ENCODE peak calls at places on chromosome 10, in seven cellular contexts. One of them, this sample, is unnamed.
A peak's percentile ranks its signal among the peaks of the same experiment; 100 is the strongest.

GRCh38 chr10:23080211-23080724 is 15.1 kb upstream of the MSRB2 start:
- DNase-seq in CD8-positive, alpha-beta memory T cell: no peak
- DNase-seq in neural progenitor cell: no peak
- DNase-seq in MCF 10A: no peak
- DNase-seq in CD4-positive, alpha-beta memory T cell: no peak
- DNase-seq in activated T-cell treated with anti-CD3 and anti-CD28 coated beads for 4 hours: no peak
- DNase-seq in caudate nucleus: no peak
- DNase-seq in this sample: no peak

GRCh38 chr10:77392236-77392721 is 245.3 kb downstream of the KCNMA1 start:
- DNase-seq in CD8-positive, alpha-beta memory T cell: no peak
- DNase-seq in neural progenitor cell: no peak
- DNase-seq in MCF 10A: peak; percentile 45
- DNase-seq in CD4-positive, alpha-beta memory T cell: no peak
- DNase-seq in activated T-cell treated with anti-CD3 and anti-CD28 coated beads for 4 hours: no peak
- DNase-seq in caudate nucleus: no peak
- DNase-seq in this sample: no peak

GRCh38 chr10:114100848-114101741 is 57.4 kb downstream of the ADRB1 start:
- DNase-seq in CD8-positive, alpha-beta memory T cell: no peak
- DNase-seq in neural progenitor cell: peak; percentile 59
- DNase-seq in MCF 10A: no peak
- DNase-seq in CD4-positive, alpha-beta memory T cell: no peak
- DNase-seq in activated T-cell treated with anti-CD3 and anti-CD28 coated beads for 4 hours: no peak
- DNase-seq in caudate nucleus: no peak
- DNase-seq in this sample: peak; percentile 48

GRCh38 chr10:66318761-66319160 is 607.1 kb upstream of the LRRTM3 start:
- DNase-seq in CD8-positive, alpha-beta memory T cell: no peak
- DNase-seq in neural progenitor cell: no peak
- DNase-seq in MCF 10A: no peak
- DNase-seq in CD4-positive, alpha-beta memory T cell: no peak
- DNase-seq in activated T-cell treated with anti-CD3 and anti-CD28 coated beads for 4 hours: no peak
- DNase-seq in caudate nucleus: no peak
- DNase-seq in this sample: no peak

GRCh38 chr10:92183199-92183598 is 107.7 kb downstream of the CPEB3 start:
- DNase-seq in CD8-positive, alpha-beta memory T cell: no peak
- DNase-seq in neural progenitor cell: no peak
- DNase-seq in MCF 10A: no peak
- DNase-seq in CD4-positive, alpha-beta memory T cell: no peak
- DNase-seq in activated T-cell treated with anti-CD3 and anti-CD28 coated beads for 4 hours: no peak
- DNase-seq in caudate nucleus: no peak
- DNase-seq in this sample: no peak

GRCh38 chr10:99435986-99436633 is 5.7 kb upstream of the GOT1 start:
- DNase-seq in CD8-positive, alpha-beta memory T cell: no peak
- DNase-seq in neural progenitor cell: peak; percentile 48
- DNase-seq in MCF 10A: peak; percentile 65
- DNase-seq in CD4-positive, alpha-beta memory T cell: peak; percentile 27
- DNase-seq in activated T-cell treated with anti-CD3 and anti-CD28 coated beads for 4 hours: no peak
- DNase-seq in caudate nucleus: no peak
- DNase-seq in this sample: peak; percentile 65

GRCh38 chr10:130512936-130513335 is 376.7 kb downstream of the GLRX3 start:
- DNase-seq in CD8-positive, alpha-beta memory T cell: no peak
- DNase-seq in neural progenitor cell: no peak
- DNase-seq in MCF 10A: no peak
- DNase-seq in CD4-positive, alpha-beta memory T cell: no peak
- DNase-seq in activated T-cell treated with anti-CD3 and anti-CD28 coated beads for 4 hours: no peak
- DNase-seq in caudate nucleus: no peak
- DNase-seq in this sample: no peak

GRCh38 chr10:498760-499435 is 190.6 kb downstream of the DIP2C start:
- DNase-seq in CD8-positive, alpha-beta memory T cell: no peak
- DNase-seq in neural progenitor cell: no peak
- DNase-seq in MCF 10A: no peak
- DNase-seq in CD4-positive, alpha-beta memory T cell: no peak
- DNase-seq in activated T-cell treated with anti-CD3 and anti-CD28 coated beads for 4 hours: no peak
- DNase-seq in caudate nucleus: no peak
- DNase-seq in this sample: no peak

GRCh38 chr10:78479467-78479866 is 445.8 kb downstream of the RPS24 start:
- DNase-seq in CD8-positive, alpha-beta memory T cell: no peak
- DNase-seq in neural progenitor cell: no peak
- DNase-seq in MCF 10A: no peak
- DNase-seq in CD4-positive, alpha-beta memory T cell: no peak
- DNase-seq in activated T-cell treated with anti-CD3 and anti-CD28 coated beads for 4 hours: no peak
- DNase-seq in caudate nucleus: no peak
- DNase-seq in this sample: no peak

GRCh38 chr10:79380125-79380917 is 33.1 kb downstream of the PPIF start:
- DNase-seq in CD8-positive, alpha-beta memory T cell: no peak
- DNase-seq in neural progenitor cell: no peak
- DNase-seq in MCF 10A: peak; percentile 56
- DNase-seq in CD4-positive, alpha-beta memory T cell: no peak
- DNase-seq in activated T-cell treated with anti-CD3 and anti-CD28 coated beads for 4 hours: no peak
- DNase-seq in caudate nucleus: no peak
- DNase-seq in this sample: no peak

GRCh38 chr10:68406815-68407585 is at the start of gene RUFY2:
- DNase-seq in CD8-positive, alpha-beta memory T cell: peak; percentile 82
- DNase-seq in neural progenitor cell: peak; percentile 93
- DNase-seq in MCF 10A: peak; percentile 68
- DNase-seq in CD4-positive, alpha-beta memory T cell: peak; percentile 78
- DNase-seq in activated T-cell treated with anti-CD3 and anti-CD28 coated beads for 4 hours: peak; percentile 60
- DNase-seq in caudate nucleus: peak; percentile 87
- DNase-seq in this sample: peak; percentile 86

GRCh38 chr10:89029785-89030437 is 39.3 kb downstream of the FAS start:
- DNase-seq in CD8-positive, alpha-beta memory T cell: peak; percentile 74
- DNase-seq in neural progenitor cell: peak; percentile 84
- DNase-seq in MCF 10A: peak; percentile 81
- DNase-seq in CD4-positive, alpha-beta memory T cell: peak; percentile 56
- DNase-seq in activated T-cell treated with anti-CD3 and anti-CD28 coated beads for 4 hours: peak; percentile 66
- DNase-seq in caudate nucleus: peak; percentile 55
- DNase-seq in this sample: peak; percentile 82

GRCh38 chr10:118835682-118836326 is 81.0 kb upstream of the CACUL1 start:
- DNase-seq in CD8-positive, alpha-beta memory T cell: no peak
- DNase-seq in neural progenitor cell: no peak
- DNase-seq in MCF 10A: peak; percentile 99
- DNase-seq in CD4-positive, alpha-beta memory T cell: no peak
- DNase-seq in activated T-cell treated with anti-CD3 and anti-CD28 coated beads for 4 hours: no peak
- DNase-seq in caudate nucleus: no peak
- DNase-seq in this sample: no peak

GRCh38 chr10:11178606-11179221 is 161.0 kb downstream of the CELF2 start:
- DNase-seq in CD8-positive, alpha-beta memory T cell: peak; percentile 95
- DNase-seq in neural progenitor cell: no peak
- DNase-seq in MCF 10A: no peak
- DNase-seq in CD4-positive, alpha-beta memory T cell: peak; percentile 89
- DNase-seq in activated T-cell treated with anti-CD3 and anti-CD28 coated beads for 4 hours: peak; percentile 62
- DNase-seq in caudate nucleus: no peak
- DNase-seq in this sample: no peak

GRCh38 chr10:94279835-94280709 is 82.7 kb downstream of the NOC3L start:
- DNase-seq in CD8-positive, alpha-beta memory T cell: peak; percentile 57
- DNase-seq in neural progenitor cell: peak; percentile 80
- DNase-seq in MCF 10A: peak; percentile 59
- DNase-seq in CD4-positive, alpha-beta memory T cell: peak; percentile 44
- DNase-seq in activated T-cell treated with anti-CD3 and anti-CD28 coated beads for 4 hours: peak; percentile 30
- DNase-seq in caudate nucleus: peak; percentile 1
- DNase-seq in this sample: peak; percentile 89

GRCh38 chr10:58412502-58412961 is 27.3 kb downstream of the TFAM start:
- DNase-seq in CD8-positive, alpha-beta memory T cell: no peak
- DNase-seq in neural progenitor cell: peak; percentile 38
- DNase-seq in MCF 10A: peak; percentile 21
- DNase-seq in CD4-positive, alpha-beta memory T cell: no peak
- DNase-seq in activated T-cell treated with anti-CD3 and anti-CD28 coated beads for 4 hours: no peak
- DNase-seq in caudate nucleus: no peak
- DNase-seq in this sample: peak; percentile 36

GRCh38 chr10:119412831-119413737 is 129.4 kb downstream of the RGS10 start:
- DNase-seq in CD8-positive, alpha-beta memory T cell: no peak
- DNase-seq in neural progenitor cell: peak; percentile 30
- DNase-seq in MCF 10A: no peak
- DNase-seq in CD4-positive, alpha-beta memory T cell: no peak
- DNase-seq in activated T-cell treated with anti-CD3 and anti-CD28 coated beads for 4 hours: no peak
- DNase-seq in caudate nucleus: no peak
- DNase-seq in this sample: peak; percentile 74

GRCh38 chr10:124741281-124741921 is 2.8 kb downstream of the FAM53B start:
- DNase-seq in CD8-positive, alpha-beta memory T cell: peak; percentile 82
- DNase-seq in neural progenitor cell: peak; percentile 92
- DNase-seq in MCF 10A: peak; percentile 86
- DNase-seq in CD4-positive, alpha-beta memory T cell: peak; percentile 77
- DNase-seq in activated T-cell treated with anti-CD3 and anti-CD28 coated beads for 4 hours: peak; percentile 71
- DNase-seq in caudate nucleus: peak; percentile 59
- DNase-seq in this sample: peak; percentile 92

GRCh38 chr10:13056461-13057077 is 43.4 kb upstream of the OPTN start:
- DNase-seq in CD8-positive, alpha-beta memory T cell: no peak
- DNase-seq in neural progenitor cell: peak; percentile 50
- DNase-seq in MCF 10A: peak; percentile 41
- DNase-seq in CD4-positive, alpha-beta memory T cell: no peak
- DNase-seq in activated T-cell treated with anti-CD3 and anti-CD28 coated beads for 4 hours: no peak
- DNase-seq in caudate nucleus: no peak
- DNase-seq in this sample: peak; percentile 35

GRCh38 chr10:46516660-46517416 is 39.6 kb downstream of the GPRIN2 start:
- DNase-seq in CD8-positive, alpha-beta memory T cell: peak; percentile 40
- DNase-seq in neural progenitor cell: no peak
- DNase-seq in MCF 10A: peak; percentile 55
- DNase-seq in CD4-positive, alpha-beta memory T cell: no peak
- DNase-seq in activated T-cell treated with anti-CD3 and anti-CD28 coated beads for 4 hours: no peak
- DNase-seq in caudate nucleus: no peak
- DNase-seq in this sample: no peak

GRCh38 chr10:124609698-124610097 is 134.5 kb downstream of the FAM53B start:
- DNase-seq in CD8-positive, alpha-beta memory T cell: no peak
- DNase-seq in neural progenitor cell: no peak
- DNase-seq in MCF 10A: no peak
- DNase-seq in CD4-positive, alpha-beta memory T cell: no peak
- DNase-seq in activated T-cell treated with anti-CD3 and anti-CD28 coated beads for 4 hours: no peak
- DNase-seq in caudate nucleus: no peak
- DNase-seq in this sample: no peak

GRCh38 chr10:114295393-114295792 is 56.3 kb downstream of the VWA2 start:
- DNase-seq in CD8-positive, alpha-beta memory T cell: no peak
- DNase-seq in neural progenitor cell: no peak
- DNase-seq in MCF 10A: no peak
- DNase-seq in CD4-positive, alpha-beta memory T cell: no peak
- DNase-seq in activated T-cell treated with anti-CD3 and anti-CD28 coated beads for 4 hours: no peak
- DNase-seq in caudate nucleus: no peak
- DNase-seq in this sample: no peak

GRCh38 chr10:54266395-54266794 is 534.6 kb downstream of the PCDH15 start:
- DNase-seq in CD8-positive, alpha-beta memory T cell: no peak
- DNase-seq in neural progenitor cell: no peak
- DNase-seq in MCF 10A: no peak
- DNase-seq in CD4-positive, alpha-beta memory T cell: no peak
- DNase-seq in activated T-cell treated with anti-CD3 and anti-CD28 coated beads for 4 hours: no peak
- DNase-seq in caudate nucleus: no peak
- DNase-seq in this sample: no peak

GRCh38 chr10:83374741-83375140 is 764.6 kb upstream of the GHITM start:
- DNase-seq in CD8-positive, alpha-beta memory T cell: no peak
- DNase-seq in neural progenitor cell: no peak
- DNase-seq in MCF 10A: no peak
- DNase-seq in CD4-positive, alpha-beta memory T cell: no peak
- DNase-seq in activated T-cell treated with anti-CD3 and anti-CD28 coated beads for 4 hours: no peak
- DNase-seq in caudate nucleus: no peak
- DNase-seq in this sample: no peak

GRCh38 chr10:18753496-18753895 is 94.3 kb downstream of the ARL5B start:
- DNase-seq in CD8-positive, alpha-beta memory T cell: no peak
- DNase-seq in neural progenitor cell: peak; percentile 54
- DNase-seq in MCF 10A: no peak
- DNase-seq in CD4-positive, alpha-beta memory T cell: no peak
- DNase-seq in activated T-cell treated with anti-CD3 and anti-CD28 coated beads for 4 hours: no peak
- DNase-seq in caudate nucleus: no peak
- DNase-seq in this sample: no peak

GRCh38 chr10:102579206-102579790 is 65.0 kb upstream of the TRIM8 start:
- DNase-seq in CD8-positive, alpha-beta memory T cell: no peak
- DNase-seq in neural progenitor cell: no peak
- DNase-seq in MCF 10A: no peak
- DNase-seq in CD4-positive, alpha-beta memory T cell: no peak
- DNase-seq in activated T-cell treated with anti-CD3 and anti-CD28 coated beads for 4 hours: no peak
- DNase-seq in caudate nucleus: no peak
- DNase-seq in this sample: no peak

GRCh38 chr10:119259345-119259744 is 52.0 kb downstream of the GRK5 start:
- DNase-seq in CD8-positive, alpha-beta memory T cell: no peak
- DNase-seq in neural progenitor cell: no peak
- DNase-seq in MCF 10A: no peak
- DNase-seq in CD4-positive, alpha-beta memory T cell: no peak
- DNase-seq in activated T-cell treated with anti-CD3 and anti-CD28 coated beads for 4 hours: no peak
- DNase-seq in caudate nucleus: no peak
- DNase-seq in this sample: no peak

GRCh38 chr10:118957966-118958365 is 71.5 kb upstream of the NANOS1 start:
- DNase-seq in CD8-positive, alpha-beta memory T cell: no peak
- DNase-seq in neural progenitor cell: no peak
- DNase-seq in MCF 10A: no peak
- DNase-seq in CD4-positive, alpha-beta memory T cell: no peak
- DNase-seq in activated T-cell treated with anti-CD3 and anti-CD28 coated beads for 4 hours: no peak
- DNase-seq in caudate nucleus: no peak
- DNase-seq in this sample: no peak

This sample was measured in GM23338.